ENCODE peak calls at places on chromosomes 11 and 22, in four cellular contexts. J, N, S and X are unnamed samples.

GRCh38 chr11:127130321-127130720 is 129.8 kb upstream of the KIRREL3 start:
- DNase-seq in J (no peak), S (no peak), N (no peak), X (no peak)

GRCh38 chr11:126029805-126030204 is 32.9 kb downstream of the CDON start:
- DNase-seq in J (no peak), S (no peak), N (no peak), X (no peak)

GRCh38 chr11:94835571-94835970 is 67.4 kb downstream of the AMOTL1 start:
- DNase-seq in J (peak), S (no peak), N (no peak), X (no peak)

GRCh38 chr11:120233207-120233803 is 6.6 kb upstream of the POU2F3 start:
- DNase-seq in S (no peak), N (no peak), J (no peak), X (no peak)

GRCh38 chr11:34394771-34395300 is 37.0 kb upstream of the ABTB2 start:
- DNase-seq in N (no peak), S (no peak), J (no peak), X (no peak)

GRCh38 chr11:47881145-47881544 is 33.0 kb upstream of the NUP160 start:
- DNase-seq in J (peak), S (no peak), N (peak), X (no peak)

GRCh38 chr11:2074266-2074825 is 64.8 kb downstream of the IGF2 start:
- DNase-seq in S (no peak), N (peak), J (no peak), X (no peak)

GRCh38 chr11:68016904-68017817 is 7.0 kb downstream of the ALDH3B1 start:
- DNase-seq in J (no peak), N (no peak), S (no peak), X (no peak)

GRCh38 chr11:125679837-125680236 is 810 bp downstream of the ACRV1 start:
- DNase-seq in S (no peak), N (no peak), J (no peak), X (no peak)

GRCh38 chr11:10694481-10695239 is 1.1 kb upstream of the IRAG1 start:
- DNase-seq in N (no peak), S (no peak), J (no peak), X (peak)

GRCh38 chr11:44950036-44950624 is 553 bp downstream of the TP53I11 start:
- DNase-seq in J (no peak), S (no peak), N (no peak), X (no peak)

GRCh38 chr11:90849278-90849677 is 626.4 kb upstream of the CHORDC1 start:
- DNase-seq in S (no peak), N (no peak), J (no peak), X (no peak)

GRCh38 chr11:61679893-61680621 is at the start of gene DAGLA:
- DNase-seq in N (peak), J (peak), S (no peak), X (no peak)

GRCh38 chr22:49087163-49087562 is 740.5 kb downstream of the BRD1 start:
- DNase-seq in S (no peak), J (no peak), N (no peak), X (no peak)

GRCh38 chr11:1199689-1200610 is 22.9 kb upstream of the MUC5B start:
- DNase-seq in J (no peak), N (no peak), S (no peak), X (no peak)

GRCh38 chr11:118953265-118953664 is 2.8 kb upstream of the UPK2 start:
- DNase-seq in N (peak), S (no peak), J (peak), X (peak)

GRCh38 chr11:98137437-98137836 is 883.3 kb upstream of the CNTN5 start:
- DNase-seq in S (no peak), J (peak), N (no peak), X (no peak)

GRCh38 chr22:26671317-26672059 is 14.1 kb downstream of the MIAT start:
- DNase-seq in S (no peak), N (peak), J (no peak), X (no peak)

GRCh38 chr11:36095716-36096115 is 151.9 kb downstream of the LDLRAD3 start:
- DNase-seq in J (no peak), N (no peak), S (peak), X (no peak)

GRCh38 chr11:115444542-115444941 is 59.7 kb downstream of the CADM1 start:
- DNase-seq in N (no peak), S (no peak), J (no peak), X (no peak)

GRCh38 chr11:65180877-65181568 is 705 bp upstream of the CAPN1 start:
- DNase-seq in S (no peak), J (peak), N (peak), X (peak)

GRCh38 chr11:13446444-13446843 is 16.6 kb downstream of the BTBD10 start:
- DNase-seq in J (peak), N (no peak), S (no peak), X (no peak)

GRCh38 chr11:110356769-110357671 is 60.6 kb upstream of the RDX start:
- DNase-seq in S (no peak), J (peak), N (no peak), X (peak)

GRCh38 chr22:41094036-41094435 is 1.6 kb downstream of the EP300 start:
- DNase-seq in S (no peak), J (peak), N (peak), X (peak)

GRCh38 chr22:36136988-36137387 is 23.6 kb downstream of the APOL3 start:
- DNase-seq in J (peak), S (no peak), N (no peak), X (peak)

DNA sequence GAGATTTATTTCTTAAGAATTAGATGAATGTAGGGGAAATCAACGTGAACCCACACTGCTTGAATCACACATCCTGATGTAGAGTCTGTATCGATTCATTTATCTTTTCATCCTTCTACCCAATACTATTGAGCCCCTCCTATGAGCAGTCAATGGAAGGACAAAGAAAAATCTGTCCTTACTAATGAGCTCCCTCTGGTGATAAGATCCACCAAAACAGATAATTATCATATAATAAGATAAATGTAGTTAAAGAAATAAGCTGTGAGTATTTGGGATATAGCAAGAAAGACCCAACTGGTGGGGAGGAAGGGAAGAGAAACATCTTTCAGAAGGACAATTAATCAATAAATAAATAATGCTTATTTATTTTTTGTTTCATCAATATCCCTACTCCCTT is 385.1 kb upstream of the CCDC90B start:
- DNase-seq in N (no peak), S (no peak), J (no peak), X (no peak)
- TF ChIP-seq CTCF in N (peak), S (no peak), J (no peak), X (no peak)

DNA sequence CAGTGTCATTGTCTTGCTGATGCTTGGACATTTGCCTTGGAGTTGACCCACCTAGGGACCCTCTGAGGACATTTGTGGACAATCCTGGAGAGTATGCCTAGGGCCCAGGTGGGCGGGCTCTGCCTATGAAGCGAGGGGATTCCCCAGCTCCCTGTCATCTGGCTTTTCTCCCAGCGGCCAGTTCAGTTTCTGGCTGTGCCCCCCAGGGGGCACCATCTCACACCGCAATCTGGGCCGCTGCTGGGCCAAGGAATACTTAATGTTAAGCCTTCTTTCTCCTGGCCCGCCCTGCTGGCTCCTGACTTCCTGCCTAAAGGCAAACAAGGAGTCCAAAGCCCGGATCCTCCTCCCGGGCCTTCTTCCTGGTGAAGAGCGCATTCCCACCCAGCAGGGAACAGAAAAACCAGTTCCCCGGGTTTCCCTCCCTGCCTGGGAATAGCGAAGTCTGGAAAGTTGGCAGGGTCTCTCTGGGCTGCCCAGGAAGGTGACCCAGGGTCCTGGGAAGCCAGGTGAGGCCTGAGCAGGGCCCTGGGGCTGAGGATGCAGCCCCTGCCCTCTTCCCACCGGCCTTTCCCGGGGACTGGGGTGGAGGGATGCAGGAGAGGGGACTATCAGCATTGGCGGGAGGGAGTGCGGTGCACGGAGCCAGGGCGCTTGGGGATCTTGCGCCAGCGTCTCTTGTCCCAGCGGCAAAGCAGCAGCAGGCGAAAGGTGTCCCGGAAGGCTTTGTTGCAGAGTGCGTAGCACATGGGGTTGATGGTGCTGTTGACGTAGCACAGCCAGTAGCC is 11.9 kb downstream of the CHRM1 start:
- DNase-seq in J (peak), N (peak), S (peak), X (peak)
- TF ChIP-seq CTCF in J (peak), N (peak), S (peak), X (peak)

GRCh38 chr22:32775957-32776356 is 25.5 kb upstream of the TIMP3 start:
- DNase-seq in N (peak), S (no peak), J (no peak), X (no peak)
- TF ChIP-seq CTCF in N (peak), S (peak), J (peak), X (peak)

DNA sequence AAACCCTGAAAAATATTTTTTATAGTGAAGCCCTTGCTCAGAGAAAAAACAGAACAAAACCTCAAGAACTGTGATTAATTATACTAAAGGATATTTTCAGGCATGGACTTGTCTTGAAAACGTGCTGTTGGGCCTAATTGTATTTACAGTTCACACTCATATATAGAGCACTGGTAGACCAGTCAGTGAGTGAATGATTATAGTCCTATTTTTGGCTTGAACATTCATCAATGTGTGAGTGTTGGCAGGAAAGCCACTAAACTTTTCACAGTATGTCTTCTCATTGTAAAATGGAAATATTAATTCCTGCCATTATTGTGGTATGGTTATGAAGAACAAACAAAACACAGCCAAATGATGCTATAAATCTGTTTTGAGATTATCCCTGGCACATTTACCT is 462.8 kb downstream of the KCNA4 start:
- DNase-seq in S (no peak), N (no peak), J (no peak), X (no peak)
- TF ChIP-seq CTCF in S (no peak), N (no peak), J (no peak), X (no peak)

GRCh38 chr11:9460322-9461067 is at the start of gene ZNF143:
- DNase-seq in N (peak), S (peak), J (peak), X (peak)
- TF ChIP-seq CTCF in N (no peak), S (no peak), J (no peak), X (no peak)

GRCh38 chr22:42269407-42270177 is 861 bp downstream of the TCF20 start:
- DNase-seq in N (peak), S (no peak), J (peak), X (no peak)
- TF ChIP-seq CTCF in N (no peak), S (no peak), J (no peak), X (no peak)

GRCh38 chr11:37712246-37712645 is 1114.2 kb upstream of the RAG2 start:
- DNase-seq in N (peak), J (peak), S (no peak), X (peak)
- TF ChIP-seq CTCF in N (peak), J (peak), S (peak), X (peak)

DNA sequence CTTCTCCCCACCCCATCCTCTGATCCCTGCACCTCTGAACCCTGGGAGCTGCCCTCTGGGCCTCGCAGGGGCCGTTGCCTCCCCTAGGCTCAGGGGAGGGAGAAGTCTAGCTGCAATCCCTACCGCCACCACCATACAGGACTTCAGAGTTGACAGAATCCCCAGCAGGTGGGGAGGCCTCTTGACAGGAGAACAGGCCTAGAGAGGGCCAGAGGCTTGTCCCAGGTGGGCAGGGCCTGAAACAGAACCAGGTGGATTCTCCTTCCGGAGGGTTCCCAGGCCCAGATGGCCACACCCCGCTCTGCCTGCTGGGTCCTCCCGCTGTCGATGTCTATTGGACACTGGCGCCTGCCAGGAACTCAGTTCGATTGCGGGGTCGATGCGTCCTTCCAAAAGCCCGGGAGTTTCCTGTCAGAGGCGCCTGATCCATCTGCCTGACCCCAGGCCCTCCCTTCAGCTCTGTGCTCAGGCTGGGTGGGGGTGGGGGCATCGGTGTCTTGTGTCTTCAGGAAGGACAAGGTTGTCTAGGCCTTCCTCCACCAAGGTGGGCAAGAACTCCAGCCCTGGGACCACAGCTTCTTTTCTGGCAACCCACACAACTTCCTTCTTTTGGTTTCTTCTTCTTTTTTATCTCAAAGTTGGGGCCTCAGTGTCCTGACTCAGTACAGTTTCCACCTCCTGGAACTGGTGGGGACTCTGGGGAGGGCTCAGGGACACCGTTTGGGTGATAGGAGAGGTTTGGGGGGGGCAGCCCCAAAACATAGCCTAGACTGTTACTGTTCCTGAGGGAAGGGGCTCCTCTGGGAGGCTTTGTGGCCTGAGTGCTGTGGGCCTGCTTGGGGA is 6.4 kb downstream of the STARD10 start:
- DNase-seq in J (no peak), N (peak), S (no peak), X (no peak)
- TF ChIP-seq CTCF in J (no peak), N (peak), S (peak), X (peak)

GRCh38 chr22:37202001-37202555 is 10.2 kb downstream of the SSTR3 start:
- DNase-seq in S (no peak), N (no peak), J (no peak), X (no peak)
- TF ChIP-seq CTCF in S (no peak), N (no peak), J (no peak), X (no peak)